ENCODE peak calls at places on chromosome 7, in five cellular contexts. U, E, T, X and A are unnamed samples.
A peak's percentile ranks its signal among the peaks of the same experiment; 100 is the strongest.

GRCh38 chr7:155205368-155206285 is 92.1 kb upstream of the INSIG1 start:
- DNase-seq in U (peak; percentile 94), E (no peak), T (peak; percentile 87), X (peak; percentile 99), A (peak; percentile 94)

GRCh38 chr7:122572706-122573105 is 126.2 kb downstream of the RNF133 start:
- DNase-seq in U (no peak), E (no peak), T (no peak), X (no peak), A (no peak)

GRCh38 chr7:33563010-33563409 is 342.3 kb upstream of the BMPER start:
- DNase-seq in U (no peak), E (no peak), T (no peak), X (no peak), A (no peak)

GRCh38 chr7:117185124-117185523 is 137.7 kb downstream of the WNT2 start:
- DNase-seq in U (no peak), E (no peak), T (no peak), X (no peak), A (no peak)

GRCh38 chr7:93119191-93119905 is 1.6 kb upstream of the SAMD9 start:
- DNase-seq in U (no peak), E (no peak), T (no peak), X (peak; percentile 78), A (no peak)

GRCh38 chr7:66043681-66044497 is 31.7 kb upstream of the ASL start:
- DNase-seq in U (no peak), E (peak; percentile 52), T (peak; percentile 25), X (no peak), A (peak; percentile 18)

GRCh38 chr7:90726623-90727022 is 130.5 kb downstream of the CDK14 start:
- DNase-seq in U (peak; percentile 46), E (peak; percentile 59), T (no peak), X (peak; percentile 45), A (no peak)

GRCh38 chr7:47474937-47475879 is 106.7 kb downstream of the TNS3 start:
- DNase-seq in U (peak; percentile 98), E (peak; percentile 51), T (peak; percentile 86), X (peak; percentile 94), A (peak; percentile 74)

GRCh38 chr7:31047282-31047681 is 4.8 kb upstream of the ADCYAP1R1 start:
- DNase-seq in U (no peak), E (no peak), T (no peak), X (no peak), A (no peak)

GRCh38 chr7:86469680-86470295 is 173.9 kb upstream of the GRM3 start:
- DNase-seq in U (peak; percentile 80), E (peak; percentile 91), T (peak; percentile 7), X (peak; percentile 59), A (peak; percentile 5)

GRCh38 chr7:139682136-139683013 is 95.4 kb downstream of the HIPK2 start:
- DNase-seq in U (no peak), E (peak; percentile 64), T (no peak), X (peak; percentile 62), A (peak; percentile 67)

GRCh38 chr7:39153647-39154046 is 175.9 kb downstream of the POU6F2 start:
- DNase-seq in U (no peak), E (no peak), T (no peak), X (no peak), A (no peak)

GRCh38 chr7:68014031-68014774 is 1017.6 kb downstream of the TYW1 start:
- DNase-seq in U (no peak), E (no peak), T (no peak), X (no peak), A (no peak)

GRCh38 chr7:22419488-22419887 is 62.5 kb upstream of the RAPGEF5 start:
- DNase-seq in U (no peak), E (no peak), T (no peak), X (no peak), A (no peak)

GRCh38 chr7:79610905-79611304 is 157.4 kb upstream of the MAGI2 start:
- DNase-seq in U (no peak), E (peak; percentile 57), T (no peak), X (no peak), A (no peak)

GRCh38 chr7:131293018-131293417 is 34.7 kb upstream of the MKLN1 start:
- DNase-seq in U (no peak), E (no peak), T (peak; percentile 27), X (peak; percentile 28), A (no peak)

GRCh38 chr7:79421751-79422150 is 31.7 kb downstream of the MAGI2 start:
- DNase-seq in U (no peak), E (no peak), T (no peak), X (no peak), A (no peak)

GRCh38 chr7:73905360-73905759 is 44.4 kb downstream of the TMEM270 start:
- DNase-seq in U (no peak), E (no peak), T (no peak), X (no peak), A (no peak)

DNA sequence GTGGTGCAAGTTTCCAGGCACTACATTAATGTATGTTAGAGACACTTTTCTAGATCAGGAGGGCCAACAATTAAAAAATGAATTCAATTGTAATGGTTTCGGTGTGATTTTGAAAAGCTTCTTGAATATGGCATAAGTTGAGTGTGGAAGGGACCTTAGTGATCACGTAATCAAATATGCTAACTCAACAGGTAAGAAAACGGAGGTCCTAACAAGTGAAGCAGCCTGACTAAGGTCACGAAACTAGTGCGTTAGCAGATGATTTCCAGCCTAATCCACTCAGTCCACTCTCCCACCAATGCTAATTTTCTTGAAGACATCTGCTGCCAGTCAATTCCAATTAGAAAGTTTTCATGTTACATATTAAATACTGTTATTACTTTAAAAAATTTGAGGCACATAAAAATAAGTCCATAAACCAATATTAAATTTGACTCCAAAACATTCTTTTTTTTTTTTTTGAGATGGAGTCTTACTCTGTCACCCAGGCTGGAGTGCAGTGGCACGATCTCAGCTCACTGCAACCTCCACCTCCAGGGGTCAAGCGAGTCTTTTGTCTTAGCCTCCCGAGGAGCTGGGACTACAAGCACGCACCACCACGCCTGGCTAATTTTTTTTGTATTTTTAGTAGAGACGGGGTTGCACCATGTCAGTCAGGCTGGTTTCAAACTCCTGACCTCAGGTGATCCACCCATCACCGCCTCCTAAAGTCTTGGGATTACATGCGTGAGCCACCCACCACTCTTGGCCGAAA is 2.3 kb upstream of the RSBN1L start:
- DNase-seq in U (no peak), E (no peak), T (no peak), X (no peak), A (no peak)
- H3K4me3 ChIP-seq in U (no peak overlapping the region), E (peak overlapping the region; percentile 83), T (no peak overlapping the region), X (no peak overlapping the region), A (no peak overlapping the region)

GRCh38 chr7:1370738-1371137 is 88.5 kb downstream of the MICALL2 start:
- DNase-seq in U (no peak), E (no peak), T (no peak), X (no peak), A (no peak)
- TF ChIP-seq CTCF in U (no peak), E (no peak), T (no peak), X (no peak), A (no peak)

DNA sequence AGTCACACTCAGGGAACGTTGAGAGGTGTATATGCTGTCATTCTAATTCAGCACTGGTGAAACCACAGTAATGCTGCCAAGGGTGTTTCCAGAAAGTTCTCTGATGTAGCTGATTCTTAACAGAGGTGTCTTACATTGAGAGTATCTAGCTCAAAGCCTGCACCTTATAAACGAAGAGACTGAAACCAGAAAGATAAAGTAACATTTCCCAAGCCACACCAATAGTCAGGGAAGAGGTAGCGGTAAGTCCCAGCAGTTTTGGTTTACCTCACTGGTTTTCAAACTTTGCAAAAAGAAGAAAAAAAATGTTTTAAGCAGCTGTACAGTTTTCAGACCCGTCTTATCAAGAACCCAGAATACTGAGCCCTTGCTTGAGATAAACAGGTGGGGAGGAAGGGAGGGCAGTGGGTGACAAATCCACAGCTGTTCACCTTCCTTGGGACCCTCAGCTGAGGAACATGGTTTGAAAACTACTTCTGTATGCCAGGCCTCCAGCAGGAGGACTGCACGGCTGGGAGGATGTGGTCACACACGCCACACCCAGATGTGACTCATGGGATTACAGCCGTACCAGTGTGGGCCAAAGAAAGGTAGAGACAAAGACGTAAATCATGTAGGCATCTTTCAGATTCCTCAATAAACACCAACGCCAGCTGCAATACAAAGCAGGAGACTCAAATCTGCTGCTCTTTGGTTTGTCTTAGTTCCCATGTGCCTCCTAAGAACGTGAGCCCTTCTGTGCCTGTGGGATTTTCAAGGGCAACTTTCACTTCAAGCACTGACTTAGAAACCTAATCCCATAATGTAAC is 64.0 kb upstream of the GSDME start:
- DNase-seq in U (peak; percentile 92), E (no peak), T (peak; percentile 18), X (peak; percentile 88), A (peak; percentile 74)
- H3K36me3 ChIP-seq in U (no peaks in the 10 kb centered on the region), E (no peaks in the 10 kb centered on the region), T (no peaks in the 10 kb centered on the region), X (no peaks in the 10 kb centered on the region), A (peaks cover 4% of the 10 kb centered on the region)

GRCh38 chr7:42227931-42228591 is 8.9 kb downstream of the GLI3 start:
- DNase-seq in U (no peak), E (peak; percentile 36), T (peak; percentile 13), X (peak; percentile 15), A (no peak)
- H3K4me3 ChIP-seq in U (no peak overlapping the region), E (peak overlapping the region; percentile 21), T (no peak overlapping the region), X (peak overlapping the region; percentile 45), A (peak overlapping the region; percentile 16)

DNA sequence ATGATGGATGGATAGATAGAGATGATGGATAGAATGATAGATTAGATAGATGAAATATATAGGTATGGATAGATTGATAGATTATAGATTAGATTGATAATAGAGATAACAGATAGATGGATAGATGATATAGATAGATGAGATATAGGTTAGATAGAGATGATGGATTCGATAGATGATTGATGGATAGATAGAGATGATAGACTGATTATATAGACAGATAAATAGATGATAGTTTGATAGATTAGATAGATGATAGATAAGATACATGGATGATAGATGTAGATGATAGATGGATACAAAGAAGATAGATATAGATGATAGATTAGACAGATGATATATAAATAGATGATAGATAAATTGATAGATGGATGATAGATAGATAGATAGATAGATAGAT is 448.1 kb downstream of the GALNT17 start:
- DNase-seq in U (no peak), E (no peak), T (no peak), X (no peak), A (no peak)
- TF ChIP-seq CTCF in U (no peak), E (no peak), T (no peak), X (no peak), A (no peak)

GRCh38 chr7:50369408-50370026 is 65.0 kb downstream of the IKZF1 start:
- DNase-seq in U (peak; percentile 55), E (peak; percentile 43), T (no peak), X (no peak), A (peak; percentile 25)
- H3K36me3 ChIP-seq in U (peaks cover 3% of the 10 kb centered on the region), E (no peaks in the 10 kb centered on the region), T (no peaks in the 10 kb centered on the region), X (no peaks in the 10 kb centered on the region), A (peaks cover 18% of the 10 kb centered on the region)

GRCh38 chr7:120272896-120273475 is at the start of gene KCND2:
- DNase-seq in U (peak; percentile 21), E (peak; percentile 43), T (no peak), X (no peak), A (peak; percentile 50)
- H3K4me3 ChIP-seq in U (peak within 1 kb of the TSS; percentile 76), E (peak within 1 kb of the TSS; percentile 35), T (peak within 1 kb of the TSS; percentile 22), X (peak within 1 kb of the TSS; percentile 70), A (peak within 1 kb of the TSS; percentile 87)

GRCh38 chr7:127152423-127152822 is 100.3 kb downstream of the GRM8 start:
- DNase-seq in U (no peak), E (no peak), T (no peak), X (no peak), A (no peak)

GRCh38 chr7:127153315-127153714 is 99.4 kb downstream of the GRM8 start:
- DNase-seq in U (no peak), E (no peak), T (no peak), X (no peak), A (no peak)

GRCh38 chr7:127154101-127154500 is 98.6 kb downstream of the GRM8 start:
- DNase-seq in U (no peak), E (no peak), T (no peak), X (no peak), A (no peak)

GRCh38 chr7:127151379-127151778 is 101.4 kb downstream of the GRM8 start:
- DNase-seq in U (no peak), E (no peak), T (no peak), X (no peak), A (no peak)

GRCh38 chr7:127150543-127150942 is 102.2 kb downstream of the GRM8 start:
- DNase-seq in U (no peak), E (no peak), T (no peak), X (no peak), A (no peak)
- TF ChIP-seq CTCF in U (no peak), E (no peak), T (no peak), X (no peak), A (no peak)